ENCODE peak calls at places on chromosome X, in five cellular contexts. Y is lower leg skin, P is AG10803, S is testis, A is GM23338. J is an unnamed sample.

GRCh38 chrX:134999469-134999868 is 8.7 kb downstream of the SMIM10 start:
- DNase-seq in Y (no peak), P (peak), S (no peak), A (peak), J (no peak)

GRCh38 chrX:49042581-49043219 is 457 bp downstream of the TFE3 start:
- DNase-seq in Y (no peak), P (peak), S (no peak), A (no peak), J (no peak)

GRCh38 chrX:39950035-39950688 is 147.6 kb downstream of the BCOR start:
- DNase-seq in Y (no peak), P (peak), S (no peak), A (no peak), J (no peak)

GRCh38 chrX:45622538-45622937 is 421.9 kb upstream of the DIPK2B start:
- DNase-seq in Y (no peak), P (peak), S (no peak), A (no peak), J (no peak)

GRCh38 chrX:65997978-65998717 is 41.7 kb downstream of the VSIG4 start:
- DNase-seq in Y (no peak), P (no peak), S (no peak), A (no peak), J (no peak)

GRCh38 chrX:3165808-3166207 is 124.5 kb downstream of the ARSF start:
- DNase-seq in Y (no peak), P (no peak), S (no peak), A (no peak), J (no peak)

GRCh38 chrX:115174548-115174947 is 14.7 kb upstream of the RBMXL3 start:
- DNase-seq in Y (no peak), P (no peak), S (no peak), A (no peak), J (no peak)

GRCh38 chrX:69136546-69137331 is 28.5 kb downstream of the PJA1 start:
- DNase-seq in Y (no peak), P (no peak), S (peak), A (peak), J (peak)

GRCh38 chrX:112642349-112642748 is 37.4 kb downstream of the LHFPL1 start:
- DNase-seq in Y (no peak), P (peak), S (peak), A (peak), J (peak)

GRCh38 chrX:20519077-20519617 is 252.4 kb upstream of the RPS6KA3 start:
- DNase-seq in Y (no peak), P (no peak), S (no peak), A (no peak), J (no peak)

GRCh38 chrX:34849371-34849770 is 93.2 kb upstream of the FAM47B start:
- DNase-seq in Y (no peak), P (peak), S (no peak), A (no peak), J (no peak)

GRCh38 chrX:2828404-2829065 is at the start of gene GYG2:
- DNase-seq in Y (no peak), P (no peak), S (no peak), A (peak), J (peak)

GRCh38 chrX:100643943-100644587 is at the start of gene SRPX2:
- DNase-seq in Y (no peak), P (peak), S (peak), A (no peak), J (no peak)

GRCh38 chrX:25544641-25545040 is 528.9 kb upstream of the ARX start:
- DNase-seq in Y (no peak), P (no peak), S (no peak), A (no peak), J (no peak)

DNA sequence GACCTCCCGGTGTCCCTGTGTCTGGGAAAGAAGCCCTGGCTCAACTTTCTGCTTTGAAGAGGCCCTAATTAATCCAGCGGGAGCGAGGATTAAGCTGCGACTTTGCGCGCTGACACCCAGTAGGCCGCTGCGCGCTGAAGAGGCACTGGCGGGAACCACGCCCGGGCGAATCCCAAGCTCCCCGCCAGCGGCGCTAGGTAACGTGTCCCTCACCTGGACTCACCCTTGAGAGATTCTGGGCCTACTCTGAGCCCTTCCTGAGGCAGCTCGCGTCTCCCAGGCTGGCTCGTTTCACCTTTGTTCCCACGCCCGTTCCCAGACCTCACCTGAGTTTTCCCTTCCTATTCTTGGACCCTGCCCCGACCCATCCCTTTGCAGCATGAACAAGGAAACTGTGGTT is 616 bp upstream of the KLHL34 start:
- DNase-seq in Y (no peak), P (no peak), S (no peak), A (peak), J (no peak)
- H3K4me3 ChIP-seq in Y (no peak), P (peak), S (no peak), A (peak), J (no peak)

GRCh38 chrX:124127496-124127895 is 166.0 kb downstream of the STAG2 start:
- DNase-seq in Y (no peak), P (no peak), S (no peak), A (no peak), J (no peak)
- TF ChIP-seq CTCF in Y (no peak), P (no peak), S (no peak), A (no peak), J (peak)

DNA sequence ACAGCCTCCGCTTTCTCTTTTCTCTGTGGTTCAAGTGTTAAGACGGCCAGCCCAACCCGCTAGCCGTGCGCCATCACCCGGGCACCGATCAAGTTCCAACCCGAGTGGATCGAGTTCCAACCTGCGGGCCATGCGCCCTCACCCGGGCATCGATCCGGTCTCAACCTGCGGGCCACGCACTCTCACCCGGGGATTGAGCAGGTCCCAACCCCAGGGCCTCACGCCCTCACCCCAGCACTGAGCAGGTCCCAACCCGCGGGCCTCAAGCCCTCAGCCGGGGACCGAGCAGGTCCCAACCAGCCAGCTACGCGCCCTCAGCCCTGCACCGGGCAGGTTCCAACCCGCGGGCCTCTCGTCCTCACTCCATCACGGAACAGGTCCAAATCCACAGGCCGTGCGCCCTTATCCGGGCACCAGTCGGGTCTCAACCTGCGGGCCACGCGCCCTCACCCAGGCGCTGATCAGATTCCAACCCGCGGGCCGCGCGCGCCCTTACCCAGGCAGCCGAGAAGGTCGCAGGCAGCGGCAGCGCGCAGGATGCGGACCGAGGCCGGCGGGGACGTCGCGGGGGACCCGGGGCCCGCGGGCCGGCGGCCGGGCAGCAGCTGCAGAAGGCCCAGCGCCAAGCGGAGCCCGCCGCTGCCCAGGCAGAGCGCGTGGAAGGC is 443 bp downstream of the GPR143 start:
- DNase-seq in Y (no peak), P (no peak), S (no peak), A (peak), J (peak)
- H3K4me3 ChIP-seq in Y (no peak), P (no peak), S (peak), A (peak), J (no peak)

GRCh38 chrX:43707812-43708548 is 51.9 kb downstream of the MAOA start:
- DNase-seq in Y (no peak), P (no peak), S (peak), A (no peak), J (no peak)
- TF ChIP-seq CTCF in Y (no peak), P (no peak), S (no peak), A (no peak), J (no peak)

J was measured in endodermal cell.